ENCODE peak calls at places on chromosomes 12 and 14, in four cellular contexts. N is SK-N-SH, D is HepG2, S is K562. A is an unnamed sample.

GRCh38 chr12:127660961-127661360 is 606.0 kb upstream of the TMEM132C start:
- DNase-seq in N (no peak), D (no peak), S (no peak), A (no peak)

GRCh38 chr14:23061995-23062394 is 4.7 kb upstream of the CDH24 start:
- DNase-seq in N (no peak), D (peak), S (no peak), A (no peak)

GRCh38 chr14:101050901-101051490 is 147.5 kb upstream of the RTL1 start:
- DNase-seq in N (no peak), D (no peak), S (no peak), A (no peak)

GRCh38 chr12:107477946-107478610 is 207.5 kb upstream of the PWP1 start:
- DNase-seq in N (no peak), D (no peak), S (no peak), A (no peak)

GRCh38 chr12:125070661-125071390 is 5.6 kb downstream of the AACS start:
- DNase-seq in N (no peak), D (no peak), S (no peak), A (no peak)

GRCh38 chr12:124370851-124371250 is 76.0 kb downstream of the RFLNA start:
- DNase-seq in N (no peak), D (no peak), S (no peak), A (no peak)

GRCh38 chr12:119704065-119704747 is 36.3 kb downstream of the PRKAB1 start:
- DNase-seq in N (no peak), D (no peak), S (no peak), A (no peak)

GRCh38 chr14:24338843-24339242 is 948 bp downstream of the RIPK3 start:
- DNase-seq in N (no peak), D (no peak), S (no peak), A (no peak)

GRCh38 chr12:29517265-29517664 is 19.8 kb upstream of the OVCH1 start:
- DNase-seq in N (no peak), D (no peak), S (no peak), A (no peak)

GRCh38 chr12:53564276-53564675 is 57.0 kb upstream of the NPFF start:
- DNase-seq in N (no peak), D (no peak), S (no peak), A (no peak)

GRCh38 chr12:53560912-53561589 is 53.8 kb upstream of the NPFF start:
- DNase-seq in N (no peak), D (no peak), S (no peak), A (no peak)

GRCh38 chr12:53563452-53563851 is 56.2 kb upstream of the NPFF start:
- DNase-seq in N (no peak), D (no peak), S (no peak), A (no peak)

GRCh38 chr12:53560386-53560785 is 53.1 kb upstream of the NPFF start:
- DNase-seq in N (no peak), D (no peak), S (no peak), A (no peak)

GRCh38 chr12:53561590-53561953 is 54.3 kb upstream of the NPFF start:
- DNase-seq in N (no peak), D (peak), S (no peak), A (no peak)
- TF ChIP-seq FOXM1 in N (no peak), D (no peak), S (no peak), A (no peak)

GRCh38 chr12:62130400-62130799 is 129.8 kb upstream of the USP15 start:
- DNase-seq in N (no peak), D (no peak), S (no peak), A (no peak)

GRCh38 chr12:62135553-62136200 is 124.5 kb upstream of the USP15 start:
- DNase-seq in N (no peak), D (no peak), S (no peak), A (no peak)

GRCh38 chr12:62128186-62128965 is 131.8 kb upstream of the USP15 start:
- DNase-seq in N (no peak), D (no peak), S (no peak), A (no peak)

GRCh38 chr12:62131153-62131552 is 129.1 kb upstream of the USP15 start:
- DNase-seq in N (no peak), D (no peak), S (no peak), A (no peak)

GRCh38 chr12:62133440-62133839 is 126.8 kb upstream of the USP15 start:
- DNase-seq in N (no peak), D (no peak), S (no peak), A (no peak)
- TF ChIP-seq FOXM1 in N (no peak), D (no peak), S (no peak), A (no peak)

DNA sequence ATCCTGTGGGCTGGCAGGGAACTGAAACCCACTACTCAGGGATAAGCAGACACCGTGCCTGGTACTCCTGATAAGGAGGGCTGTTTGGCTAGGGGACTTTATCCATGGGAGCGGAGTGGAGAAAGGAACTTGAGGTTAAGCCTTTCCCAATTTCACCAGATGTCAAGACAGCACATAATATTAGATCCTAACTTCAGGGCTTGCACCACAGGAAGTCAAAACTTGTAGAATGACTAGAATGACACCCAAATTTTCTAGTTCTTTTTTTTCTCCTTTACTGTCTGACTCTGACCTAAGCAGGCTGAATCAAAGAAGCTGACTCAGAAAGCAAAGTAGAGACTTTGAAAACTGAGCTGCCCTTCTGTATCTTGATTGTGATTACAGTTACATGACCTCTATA is 7.1 kb upstream of the CGRRF1 start:
- DNase-seq in N (no peak), D (no peak), S (no peak), A (no peak)
- TF ChIP-seq FOXM1 in N (no peak), D (no peak), S (peak), A (no peak)

GRCh38 chr12:31659087-31659942 is at the start of gene ETFBKMT:
- DNase-seq in N (peak), D (peak), S (peak), A (peak)
- TF ChIP-seq FOXM1 in N (no peak), D (no peak), S (peak), A (no peak)

DNA sequence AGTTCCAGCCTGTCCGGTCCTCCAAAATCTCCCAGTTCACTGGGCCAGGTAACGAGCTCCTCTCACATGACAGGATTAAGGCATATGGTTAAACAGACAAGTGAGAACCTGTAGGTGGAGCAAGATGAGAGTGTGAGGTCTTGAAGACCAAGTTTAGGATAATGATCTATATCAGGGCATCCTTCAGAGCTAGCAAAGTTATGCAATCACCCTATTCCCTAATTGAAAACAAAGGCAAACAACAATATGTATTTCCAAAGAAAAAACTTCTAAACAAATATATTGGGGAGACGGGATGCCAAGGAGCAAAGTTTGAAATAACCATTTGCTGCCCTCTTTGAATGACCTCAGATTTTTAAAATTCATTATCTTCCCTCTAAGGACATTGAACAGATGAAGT is 571.2 kb downstream of the BCL11B start:
- DNase-seq in N (no peak), D (no peak), S (no peak), A (no peak)
- TF ChIP-seq FOXM1 in N (no peak), D (no peak), S (no peak), A (no peak)

DNA sequence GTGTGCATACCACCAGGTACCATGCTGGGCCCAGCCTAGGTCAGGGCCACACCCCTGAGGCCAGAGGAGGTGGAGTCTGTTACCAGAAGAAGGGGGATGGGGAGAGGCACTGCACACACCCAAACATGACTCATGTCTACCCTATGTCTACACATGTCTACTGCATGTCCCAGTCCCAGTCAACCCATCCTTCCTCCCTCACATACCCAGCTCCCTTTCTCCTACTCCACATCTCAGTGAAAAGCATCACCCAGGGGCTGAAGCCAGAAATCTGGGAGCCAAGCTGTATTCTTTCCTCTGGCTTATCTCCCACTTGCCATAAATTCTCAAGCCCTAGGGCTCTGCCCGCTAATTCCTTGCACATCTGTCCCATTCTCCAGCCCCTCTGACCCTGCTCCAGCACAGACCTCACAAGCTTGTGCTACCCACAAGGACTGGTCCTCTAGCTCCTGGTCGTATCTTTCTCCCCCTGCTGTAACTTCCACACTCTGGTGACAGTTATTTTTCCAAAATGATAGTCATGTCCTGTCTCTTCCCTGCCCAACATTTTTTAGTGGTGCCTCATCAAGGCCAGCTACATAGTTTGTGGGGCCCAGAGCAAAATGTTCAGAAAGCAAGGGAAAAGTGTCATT is 18.0 kb upstream of the APPL2 start:
- DNase-seq in N (no peak), D (peak), S (peak), A (no peak)
- TF ChIP-seq FOXM1 in N (peak), D (no peak), S (no peak), A (no peak)

A was measured in HEK293T.